ENCODE peak calls at places on chromosomes 5 and 9, in five cellular contexts. G, N, R, A and P are unnamed samples.

GRCh38 chr5:134140530-134141201 is 26.2 kb downstream of the TCF7 start:
- DNase-seq in G (peak), N (peak), R (no peak), A (peak), P (peak)

GRCh38 chr5:88671808-88672499 is 211.0 kb downstream of the MEF2C start:
- DNase-seq in G (no peak), N (no peak), R (peak), A (no peak), P (no peak)

GRCh38 chr9:99677281-99677680 is 144.4 kb upstream of the NR4A3 start:
- DNase-seq in G (no peak), N (no peak), R (no peak), A (no peak), P (no peak)

GRCh38 chr5:998975-999501 is 9.6 kb upstream of the NKD2 start:
- DNase-seq in G (no peak), N (peak), R (no peak), A (no peak), P (no peak)

GRCh38 chr5:126108505-126108904 is 314.7 kb upstream of the GRAMD2B start:
- DNase-seq in G (no peak), N (no peak), R (no peak), A (no peak), P (no peak)

GRCh38 chr5:27944471-27944870 is 906.1 kb upstream of the CDH9 start:
- DNase-seq in G (no peak), N (no peak), R (no peak), A (no peak), P (no peak)

GRCh38 chr5:15823413-15823812 is 323.4 kb downstream of the FBXL7 start:
- DNase-seq in G (no peak), N (no peak), R (no peak), A (no peak), P (no peak)

GRCh38 chr9:32384364-32385134 is at the start of gene ACO1:
- DNase-seq in G (peak), N (peak), R (peak), A (peak), P (peak)

GRCh38 chr9:23822331-23823169 is 3.5 kb downstream of the ELAVL2 start:
- DNase-seq in G (no peak), N (no peak), R (peak), A (no peak), P (no peak)

GRCh38 chr9:4349841-4350418 is 50.1 kb upstream of the GLIS3 start:
- DNase-seq in G (no peak), N (no peak), R (no peak), A (no peak), P (no peak)

GRCh38 chr5:19018822-19019221 is 969.2 kb downstream of the CDH18 start:
- DNase-seq in G (no peak), N (no peak), R (no peak), A (no peak), P (no peak)

GRCh38 chr5:92106808-92107207 is 723.7 kb upstream of the ARRDC3 start:
- DNase-seq in G (no peak), N (no peak), R (no peak), A (no peak), P (no peak)

GRCh38 chr5:96381526-96381925 is 51.5 kb downstream of the PCSK1 start:
- DNase-seq in G (no peak), N (no peak), R (no peak), A (peak), P (no peak)

GRCh38 chr5:167413503-167413902 is 877.9 kb upstream of the WWC1 start:
- DNase-seq in G (no peak), N (no peak), R (no peak), A (no peak), P (no peak)

GRCh38 chr5:14489643-14490042 is 91.9 kb upstream of the OTULINL start:
- DNase-seq in G (no peak), N (no peak), R (no peak), A (no peak), P (peak)

GRCh38 chr9:86534572-86535258 is 180.5 kb upstream of the TUT7 start:
- DNase-seq in G (no peak), N (no peak), R (no peak), A (no peak), P (no peak)

GRCh38 chr5:66157046-66157445 is 12.9 kb downstream of the SREK1 start:
- DNase-seq in G (no peak), N (no peak), R (no peak), A (no peak), P (no peak)

GRCh38 chr5:6812800-6813731 is 99.8 kb downstream of the TENT4A start:
- DNase-seq in G (no peak), N (peak), R (no peak), A (no peak), P (no peak)

GRCh38 chr9:121550569-121551512 is 51.2 kb upstream of the GGTA1 start:
- DNase-seq in G (peak), N (peak), R (peak), A (peak), P (peak)

GRCh38 chr5:65307088-65307487 is 174.6 kb downstream of the ADAMTS6 start:
- DNase-seq in G (no peak), N (no peak), R (no peak), A (no peak), P (no peak)

GRCh38 chr5:65961644-65962043 is 35.3 kb downstream of the ERBIN start:
- DNase-seq in G (no peak), N (no peak), R (no peak), A (no peak), P (no peak)

GRCh38 chr9:35140097-35140496 is 21.7 kb upstream of the UNC13B start:
- DNase-seq in G (no peak), N (no peak), R (no peak), A (no peak), P (no peak)

GRCh38 chr5:77431286-77431685 is 60.8 kb downstream of the WDR41 start:
- DNase-seq in G (no peak), N (no peak), R (no peak), A (no peak), P (no peak)

GRCh38 chr5:31771045-31771444 is 132.1 kb downstream of the PDZD2 start:
- DNase-seq in G (no peak), N (no peak), R (no peak), A (no peak), P (no peak)

GRCh38 chr9:122252796-122253195 is 11.8 kb downstream of the RBM18 start:
- DNase-seq in G (no peak), N (no peak), R (no peak), A (no peak), P (no peak)

GRCh38 chr5:150505041-150505511 is 2.9 kb upstream of the NDST1 start:
- DNase-seq in G (no peak), N (no peak), R (no peak), A (no peak), P (no peak)

GRCh38 chr9:127741831-127742434 is 6.8 kb upstream of the TOR2A start:
- DNase-seq in G (peak), N (peak), R (peak), A (peak), P (no peak)

GRCh38 chr9:137314561-137315560 is 12.8 kb upstream of the NRARP start:
- DNase-seq in G (no peak), N (no peak), R (peak), A (no peak), P (no peak)

GRCh38 chr5:14165375-14166091 is 22.4 kb downstream of the TRIO start:
- DNase-seq in G (peak), N (no peak), R (no peak), A (peak), P (no peak)

GRCh38 chr9:91192379-91192775 is 169.3 kb downstream of the AUH start:
- DNase-seq in G (no peak), N (no peak), R (no peak), A (peak), P (no peak)

GRCh38 chr9:121333950-121334773 is 35.9 kb downstream of the STOM start:
- DNase-seq in G (no peak), N (no peak), R (no peak), A (no peak), P (no peak)

GRCh38 chr9:20292002-20292401 is 330.3 kb downstream of the MLLT3 start:
- DNase-seq in G (peak), N (no peak), R (no peak), A (peak), P (no peak)

GRCh38 chr9:125829743-125830142 is 82.6 kb downstream of the PBX3 start:
- DNase-seq in G (no peak), N (no peak), R (no peak), A (no peak), P (no peak)
- H3K4me3 ChIP-seq in G (no peak), N (peak), R (peak), A (no peak), P (peak)

GRCh38 chr5:172870807-172871431 is 36.9 kb downstream of the ERGIC1 start:
- DNase-seq in G (no peak), N (no peak), R (no peak), A (no peak), P (no peak)

GRCh38 chr5:172871561-172871960 is 37.5 kb downstream of the ERGIC1 start:
- DNase-seq in G (no peak), N (no peak), R (no peak), A (no peak), P (no peak)

GRCh38 chr5:172868924-172869565 is 35.0 kb downstream of the ERGIC1 start:
- DNase-seq in G (peak), N (peak), R (no peak), A (peak), P (no peak)

GRCh38 chr5:172869734-172870133 is 35.7 kb downstream of the ERGIC1 start:
- DNase-seq in G (no peak), N (no peak), R (no peak), A (no peak), P (no peak)

GRCh38 chr5:172870261-172870806 is 36.3 kb downstream of the ERGIC1 start:
- DNase-seq in G (no peak), N (no peak), R (no peak), A (no peak), P (no peak)
- TF ChIP-seq POLR2AphosphoS5 in G (no peak), N (peak), R (peak), A (no peak), P (no peak)

DNA sequence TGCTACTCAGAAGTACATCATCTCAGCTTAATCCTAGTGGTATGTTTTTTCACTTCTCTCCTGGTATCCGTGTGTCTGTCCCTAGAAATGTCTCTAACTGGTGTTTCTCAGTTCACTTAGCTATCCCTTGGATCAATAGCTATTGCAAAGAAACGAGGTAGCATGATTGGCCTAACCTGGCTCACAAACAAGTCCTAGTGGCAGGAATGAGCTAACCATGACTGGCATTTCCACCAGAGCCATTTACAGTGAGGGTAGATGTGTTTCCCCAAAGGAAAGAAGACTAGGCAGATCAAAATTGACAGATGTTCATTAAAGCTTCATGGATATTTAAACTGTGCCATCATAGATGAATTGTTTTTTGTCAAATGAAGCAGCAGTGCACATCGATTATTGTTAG is 82.5 kb downstream of the PALM2AKAP2 start:
- DNase-seq in G (no peak), N (no peak), R (no peak), A (no peak), P (no peak)
- TF ChIP-seq CTCF in G (peak), N (no peak), R (no peak), A (no peak), P (no peak)

GRCh38 chr5:179795863-179796833 is 2.4 kb downstream of the LTC4S start:
- DNase-seq in G (no peak), N (peak), R (peak), A (peak), P (peak)

GRCh38 chr5:179798144-179798770 is 4.5 kb downstream of the LTC4S start:
- DNase-seq in G (no peak), N (no peak), R (peak), A (no peak), P (no peak)

GRCh38 chr5:179795049-179795862 is 1.5 kb downstream of the LTC4S start:
- DNase-seq in G (no peak), N (no peak), R (peak), A (no peak), P (no peak)

GRCh38 chr5:179797741-179798140 is 4.0 kb downstream of the LTC4S start:
- DNase-seq in G (no peak), N (no peak), R (peak), A (no peak), P (no peak)

DNA sequence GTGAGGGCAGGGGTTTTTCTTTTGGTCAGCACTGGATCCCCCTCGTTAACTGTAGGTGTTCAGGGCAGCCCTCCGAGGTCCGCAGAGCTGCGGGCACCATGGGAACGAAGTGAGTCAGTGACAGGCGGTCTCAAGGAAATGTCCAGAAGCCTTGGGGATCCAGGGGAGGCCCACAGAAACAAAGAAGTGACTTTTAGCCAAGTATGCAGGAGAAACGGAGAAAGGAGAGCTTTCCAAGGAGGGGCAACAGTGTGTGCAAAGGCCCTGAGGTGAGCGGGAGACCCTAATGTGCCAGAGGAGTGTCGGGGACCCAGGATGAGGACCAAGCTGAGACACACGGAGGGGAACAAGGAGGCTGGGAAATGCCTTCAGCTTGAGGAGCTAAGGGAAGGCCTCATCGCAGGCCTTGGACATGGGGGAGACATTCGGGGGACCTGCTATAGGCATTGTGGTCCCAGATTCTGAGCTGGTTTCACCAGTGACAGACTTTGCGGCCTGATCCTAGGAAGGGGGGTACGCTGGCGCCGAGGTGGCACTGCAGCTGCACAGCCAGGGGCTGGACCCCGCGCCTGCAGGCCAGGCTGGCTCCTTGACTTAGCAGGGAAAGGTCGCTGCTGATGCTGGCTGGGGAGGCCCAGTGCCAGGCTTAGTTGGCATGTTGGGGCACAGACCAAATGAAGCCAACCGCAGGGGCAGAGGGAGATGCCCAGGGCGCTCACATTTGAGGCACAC is 3.3 kb downstream of the LTC4S start:
- DNase-seq in G (no peak), N (no peak), R (peak), A (no peak), P (no peak)
- H3K4me3 ChIP-seq in G (peak), N (peak), R (peak), A (peak), P (no peak)

GRCh38 chr9:129495422-129496186 is 125.3 kb downstream of the C9orf50 start:
- DNase-seq in G (peak), N (peak), R (peak), A (peak), P (peak)
- TF ChIP-seq POLR2AphosphoS5 in G (peak), N (peak), R (peak), A (no peak), P (no peak)

DNA sequence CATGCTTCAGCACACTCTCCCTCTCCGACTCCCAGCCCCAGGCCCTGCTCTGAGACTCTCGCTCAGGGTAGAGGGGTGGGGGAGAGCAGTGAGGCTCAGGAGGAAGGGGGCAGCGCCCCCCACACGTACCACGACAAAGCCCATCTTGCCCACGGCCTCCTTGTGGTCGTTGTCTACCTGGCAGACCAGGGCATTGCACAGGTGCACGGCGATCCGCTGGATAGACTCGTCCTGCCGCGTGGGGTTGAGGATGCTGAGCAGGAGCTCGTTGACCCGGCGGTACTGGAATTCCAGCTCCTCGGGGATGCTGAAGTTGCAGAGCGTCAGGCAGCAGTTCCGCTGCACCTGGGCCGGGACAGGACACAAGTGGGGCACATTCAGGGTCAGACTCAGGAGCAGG is 18.5 kb upstream of the ZDHHC12 start:
- DNase-seq in G (no peak), N (no peak), R (no peak), A (no peak), P (no peak)
- TF ChIP-seq CTCF in G (no peak), N (no peak), R (no peak), A (no peak), P (no peak)

GRCh38 chr5:159102294-159102934 is 2.7 kb upstream of the EBF1 start:
- DNase-seq in G (no peak), N (no peak), R (no peak), A (no peak), P (no peak)
- H3K4me3 ChIP-seq in G (no peak), N (no peak), R (no peak), A (no peak), P (no peak)

GRCh38 chr5:141680751-141681201 is 1.3 kb downstream of the ARAP3 start:
- DNase-seq in G (no peak), N (peak), R (no peak), A (peak), P (no peak)
- TF ChIP-seq POLR2AphosphoS5 in G (peak), N (no peak), R (peak), A (no peak), P (no peak)